ENCODE peak calls at places on chromosomes 11 and 22, in four cellular contexts. One of them, this sample, is unnamed.

GRCh38 chr11:12686246-12687060 is 12.2 kb downstream of the TEAD1 start:
- DNase-seq in nephron progenitor cell: no peak
- DNase-seq in omental fat pad: no peak
- DNase-seq in A549: no peak
- DNase-seq in this sample: no peak

GRCh38 chr22:38240734-38241252 is 32.0 kb downstream of the TMEM184B start:
- DNase-seq in nephron progenitor cell: no peak
- DNase-seq in omental fat pad: no peak
- DNase-seq in A549: peak
- DNase-seq in this sample: no peak

GRCh38 chr11:41984023-41984422 is 524.6 kb upstream of the LRRC4C start:
- DNase-seq in omental fat pad: no peak
- DNase-seq in A549: no peak
- DNase-seq in nephron progenitor cell: no peak
- DNase-seq in this sample: no peak

GRCh38 chr11:15507592-15507991 is 392.9 kb downstream of the INSC start:
- DNase-seq in omental fat pad: no peak
- DNase-seq in nephron progenitor cell: no peak
- DNase-seq in A549: peak
- DNase-seq in this sample: peak

GRCh38 chr11:17734418-17734911 is at the start of gene KCNC1:
- DNase-seq in omental fat pad: no peak
- DNase-seq in nephron progenitor cell: peak
- DNase-seq in A549: peak
- DNase-seq in this sample: peak

GRCh38 chr22:19823638-19824196 is 31.0 kb downstream of the GNB1L start:
- DNase-seq in nephron progenitor cell: no peak
- DNase-seq in A549: no peak
- DNase-seq in omental fat pad: no peak
- DNase-seq in this sample: peak

GRCh38 chr22:45425101-45425500 is 11.6 kb downstream of the RIBC2 start:
- DNase-seq in A549: no peak
- DNase-seq in omental fat pad: no peak
- DNase-seq in nephron progenitor cell: no peak
- DNase-seq in this sample: no peak

GRCh38 chr22:46432164-46433068 is 96.9 kb downstream of the TRMU start:
- DNase-seq in A549: no peak
- DNase-seq in nephron progenitor cell: no peak
- DNase-seq in omental fat pad: no peak
- DNase-seq in this sample: no peak

GRCh38 chr11:10575346-10575745 is 6.9 kb upstream of the LYVE1 start:
- DNase-seq in nephron progenitor cell: no peak
- DNase-seq in omental fat pad: no peak
- DNase-seq in A549: no peak
- DNase-seq in this sample: no peak

GRCh38 chr11:2221591-2221990 is 48.8 kb downstream of the ASCL2 start:
- DNase-seq in nephron progenitor cell: no peak
- DNase-seq in A549: no peak
- DNase-seq in omental fat pad: no peak
- DNase-seq in this sample: no peak

GRCh38 chr11:44112083-44112865 is 16.8 kb downstream of the EXT2 start:
- DNase-seq in nephron progenitor cell: no peak
- DNase-seq in A549: no peak
- DNase-seq in omental fat pad: peak
- DNase-seq in this sample: no peak

GRCh38 chr11:36478700-36479329 is 31.3 kb downstream of the TRAF6 start:
- DNase-seq in A549: peak
- DNase-seq in omental fat pad: no peak
- DNase-seq in nephron progenitor cell: peak
- DNase-seq in this sample: no peak

GRCh38 chr22:46293591-46294260 is 2.9 kb upstream of the GTSE1 start:
- DNase-seq in omental fat pad: no peak
- DNase-seq in A549: no peak
- DNase-seq in nephron progenitor cell: no peak
- DNase-seq in this sample: no peak

GRCh38 chr22:44625981-44626687 is 75.9 kb upstream of the PRR5 start:
- DNase-seq in A549: peak
- DNase-seq in nephron progenitor cell: peak
- DNase-seq in omental fat pad: peak
- DNase-seq in this sample: peak

GRCh38 chr11:117933930-117934329 is 4.7 kb upstream of the TMPRSS13 start:
- DNase-seq in nephron progenitor cell: no peak
- DNase-seq in A549: no peak
- DNase-seq in omental fat pad: no peak
- DNase-seq in this sample: no peak

GRCh38 chr11:14288189-14288935 is 70.6 kb downstream of the RRAS2 start:
- DNase-seq in nephron progenitor cell: no peak
- DNase-seq in omental fat pad: no peak
- DNase-seq in A549: peak
- DNase-seq in this sample: no peak

GRCh38 chr11:68750197-68750987 is 928 bp downstream of the TESMIN start:
- DNase-seq in omental fat pad: no peak
- DNase-seq in nephron progenitor cell: peak
- DNase-seq in A549: no peak
- DNase-seq in this sample: no peak

GRCh38 chr11:119798656-119799055 is 69.7 kb upstream of the NECTIN1 start:
- DNase-seq in A549: no peak
- DNase-seq in nephron progenitor cell: no peak
- DNase-seq in omental fat pad: no peak
- DNase-seq in this sample: no peak

GRCh38 chr11:68015467-68015866 is 5.3 kb downstream of the ALDH3B1 start:
- DNase-seq in omental fat pad: no peak
- DNase-seq in A549: no peak
- DNase-seq in nephron progenitor cell: no peak
- DNase-seq in this sample: no peak

GRCh38 chr11:64848779-64849599 is 4.5 kb upstream of the CDC42BPG start:
- DNase-seq in nephron progenitor cell: no peak
- DNase-seq in omental fat pad: no peak
- DNase-seq in A549: no peak
- DNase-seq in this sample: no peak

GRCh38 chr11:36229091-36229490 is 60.1 kb downstream of the COMMD9 start:
- DNase-seq in omental fat pad: no peak
- DNase-seq in A549: no peak
- DNase-seq in nephron progenitor cell: peak
- DNase-seq in this sample: no peak

GRCh38 chr11:131373326-131373725 is 2.9 kb downstream of the NTM start:
- DNase-seq in A549: no peak
- DNase-seq in omental fat pad: no peak
- DNase-seq in nephron progenitor cell: no peak
- DNase-seq in this sample: no peak

GRCh38 chr11:103384652-103385051 is 275.4 kb downstream of the DYNC2H1 start:
- DNase-seq in A549: no peak
- DNase-seq in nephron progenitor cell: no peak
- DNase-seq in omental fat pad: no peak
- DNase-seq in this sample: no peak

DNA sequence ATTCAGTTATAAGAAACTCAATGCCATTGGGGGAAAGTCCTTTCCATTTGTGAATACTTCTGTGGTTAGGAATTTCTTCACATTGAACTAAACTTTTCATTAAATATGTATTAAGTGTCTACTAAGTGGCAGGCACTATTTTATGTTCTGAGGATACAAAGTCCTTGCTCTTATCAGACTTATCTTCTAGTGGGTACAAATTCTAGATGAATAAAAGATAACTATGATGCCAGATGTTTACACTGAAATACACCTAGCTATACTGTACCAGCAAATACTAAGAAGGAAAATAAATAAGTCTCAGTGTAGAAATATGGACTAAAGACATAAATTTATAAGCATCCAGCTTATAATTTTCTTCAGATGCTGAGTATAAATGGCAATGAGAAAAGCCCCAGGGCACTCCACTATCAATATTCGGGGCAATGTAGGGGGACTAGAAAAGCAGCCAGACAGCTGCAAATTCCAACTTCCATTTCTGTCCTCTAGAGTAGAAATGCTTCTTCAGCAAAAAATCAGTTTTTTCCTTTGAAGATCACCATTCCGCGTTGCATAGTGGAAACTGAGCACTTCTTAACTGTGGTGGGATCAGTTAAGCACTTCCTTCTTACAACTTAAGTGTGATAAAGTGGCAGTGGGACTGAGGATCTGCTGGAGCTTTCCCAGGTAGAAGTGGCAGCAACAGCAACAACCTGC is 11.8 kb upstream of the BIRC3 start:
- DNase-seq in A549: no peak
- DNase-seq in nephron progenitor cell: no peak
- DNase-seq in omental fat pad: no peak
- DNase-seq in this sample: no peak
- TF ChIP-seq CTCF in A549: no peak
- TF ChIP-seq CTCF in nephron progenitor cell: no peak
- TF ChIP-seq CTCF in omental fat pad: no peak
- TF ChIP-seq CTCF in this sample: no peak

GRCh38 chr11:133947298-133947905 is 9.4 kb downstream of the IGSF9B start:
- DNase-seq in nephron progenitor cell: peak
- DNase-seq in omental fat pad: no peak
- DNase-seq in A549: peak
- DNase-seq in this sample: no peak
- TF ChIP-seq CTCF in nephron progenitor cell: peak
- TF ChIP-seq CTCF in omental fat pad: no peak
- TF ChIP-seq CTCF in A549: no peak
- TF ChIP-seq CTCF in this sample: no peak

GRCh38 chr22:39384750-39385480 is 14.7 kb upstream of the TAB1 start:
- DNase-seq in omental fat pad: no peak
- DNase-seq in nephron progenitor cell: peak
- DNase-seq in A549: peak
- DNase-seq in this sample: no peak
- TF ChIP-seq CTCF in omental fat pad: no peak
- TF ChIP-seq CTCF in nephron progenitor cell: peak
- TF ChIP-seq CTCF in A549: peak
- TF ChIP-seq CTCF in this sample: no peak

DNA sequence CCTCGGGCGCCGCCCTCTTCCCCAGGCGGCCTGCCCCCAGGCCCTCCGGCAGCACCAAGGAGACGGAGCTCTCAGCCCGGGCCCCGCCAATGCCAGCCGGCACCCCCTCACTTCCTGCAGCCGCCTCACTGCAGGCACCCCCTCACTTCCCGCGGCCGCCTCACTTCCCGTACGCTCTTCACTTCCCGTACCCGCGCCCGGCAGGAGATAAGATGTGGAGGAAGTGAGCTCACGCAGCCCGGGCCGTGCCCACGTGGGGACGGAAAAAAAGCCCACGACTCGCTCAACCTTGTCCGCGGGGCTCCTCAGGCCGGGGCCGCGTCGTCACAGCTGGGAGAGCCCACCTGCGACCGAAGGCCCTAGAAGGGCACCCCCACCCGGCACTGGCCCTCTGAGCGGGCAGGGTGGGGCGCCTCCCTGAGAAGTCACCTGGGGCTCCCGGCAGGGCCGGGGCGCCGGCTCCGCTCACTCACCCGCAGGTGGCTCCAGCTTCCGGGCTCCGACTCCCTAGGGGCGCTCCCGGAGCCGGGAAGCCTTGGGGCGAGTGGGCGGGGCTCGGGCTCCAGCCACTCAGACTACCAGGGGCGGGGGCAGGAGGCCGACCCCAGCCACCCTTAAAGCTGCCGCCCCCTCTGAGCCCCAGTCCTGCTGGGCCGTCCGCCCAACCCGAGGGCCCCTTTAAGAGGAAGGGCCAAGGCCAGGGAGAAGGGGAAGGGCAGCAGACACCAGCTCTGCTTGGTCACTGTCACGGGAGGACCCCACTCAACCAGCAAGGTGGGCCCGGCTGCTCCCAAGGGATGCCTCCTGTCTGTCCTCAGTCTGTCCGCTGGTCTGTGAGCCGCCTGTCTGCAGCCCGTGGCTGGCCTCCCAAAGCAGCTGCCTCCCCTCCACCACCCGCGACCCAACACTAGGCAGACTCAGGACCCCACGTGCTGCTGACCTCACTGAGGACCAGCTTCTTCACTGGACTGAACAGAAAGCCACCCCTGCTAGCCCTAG is 31.4 kb downstream of the PISD start:
- DNase-seq in nephron progenitor cell: peak
- DNase-seq in A549: peak
- DNase-seq in omental fat pad: peak
- DNase-seq in this sample: peak
- TF ChIP-seq CTCF in nephron progenitor cell: no peak
- TF ChIP-seq CTCF in A549: no peak
- TF ChIP-seq CTCF in omental fat pad: no peak
- TF ChIP-seq CTCF in this sample: no peak

GRCh38 chr11:70660059-70660888 is 261.9 kb downstream of the CTTN start:
- DNase-seq in omental fat pad: no peak
- DNase-seq in nephron progenitor cell: no peak
- DNase-seq in A549: no peak
- DNase-seq in this sample: no peak
- TF ChIP-seq CTCF in omental fat pad: no peak
- TF ChIP-seq CTCF in nephron progenitor cell: no peak
- TF ChIP-seq CTCF in A549: no peak
- TF ChIP-seq CTCF in this sample: no peak